ENCODE peak calls at places on chromosomes 11 and 22, in five cellular contexts. W, J, U, L and B are unnamed samples.

GRCh38 chr11:134728186-134728585 is 316.1 kb upstream of the B3GAT1 start:
- DNase-seq in W (no peak), J (no peak), U (no peak), L (no peak), B (no peak)

GRCh38 chr11:70145025-70145529 is 58.0 kb upstream of the FADD start:
- DNase-seq in W (no peak), J (no peak), U (no peak), L (no peak), B (no peak)

GRCh38 chr22:46233231-46233630 is 16.9 kb downstream of the CDPF1 start:
- DNase-seq in W (no peak), J (peak), U (peak), L (no peak), B (no peak)

GRCh38 chr11:77467233-77467632 is 6.7 kb downstream of the PAK1 start:
- DNase-seq in W (no peak), J (no peak), U (no peak), L (no peak), B (no peak)

GRCh38 chr11:1335811-1336761 is 26.7 kb upstream of the TOLLIP start:
- DNase-seq in W (peak), J (peak), U (peak), L (no peak), B (peak)

GRCh38 chr11:119907934-119908760 is 179.1 kb upstream of the NECTIN1 start:
- DNase-seq in W (no peak), J (no peak), U (no peak), L (no peak), B (no peak)

GRCh38 chr11:65432686-65433582 is 10.3 kb downstream of the NEAT1 start:
- DNase-seq in W (no peak), J (peak), U (peak), L (no peak), B (no peak)

GRCh38 chr11:115362997-115363396 is 141.2 kb downstream of the CADM1 start:
- DNase-seq in W (no peak), J (no peak), U (no peak), L (no peak), B (no peak)

GRCh38 chr11:75777461-75778110 is 9.0 kb downstream of the DGAT2 start:
- DNase-seq in W (no peak), J (no peak), U (no peak), L (no peak), B (peak)

GRCh38 chr11:25527841-25528240 is 804.1 kb upstream of the ANO3 start:
- DNase-seq in W (no peak), J (no peak), U (no peak), L (no peak), B (no peak)

GRCh38 chr11:72244317-72245231 is 598 bp upstream of the PHOX2A start:
- DNase-seq in W (no peak), J (no peak), U (no peak), L (peak), B (no peak)

GRCh38 chr11:104964247-104964646 is 4.1 kb downstream of the CASP4 start:
- DNase-seq in W (no peak), J (peak), U (no peak), L (no peak), B (no peak)

GRCh38 chr22:28186641-28187040 is 267.6 kb upstream of the PITPNB start:
- DNase-seq in W (no peak), J (no peak), U (no peak), L (no peak), B (no peak)